ENCODE peak calls at places on chromosomes 7 and 10, in seven cellular contexts. One of them, this sample, is unnamed.

GRCh38 chr10:104274762-104275721 is 6.1 kb downstream of the GSTO2 start:
- DNase-seq in iPS-NIHi11: peak; percentile 86
- DNase-seq in neural crest cell: peak; percentile 34
- DNase-seq in activated B cell treated with CpG ODN at 0.5 μM for 24 hours: peak; percentile 36
- DNase-seq in stimulated activated naive CD4-positive, alpha-beta T cell: no peak
- DNase-seq in posterior vena cava: peak; percentile 83
- DNase-seq in mesenteric fat pad: no peak
- DNase-seq in this sample: no peak

GRCh38 chr10:133280391-133281059 is 3.9 kb upstream of the ADAM8 start:
- DNase-seq in iPS-NIHi11: no peak
- DNase-seq in neural crest cell: no peak
- DNase-seq in activated B cell treated with CpG ODN at 0.5 μM for 24 hours: no peak
- DNase-seq in stimulated activated naive CD4-positive, alpha-beta T cell: no peak
- DNase-seq in posterior vena cava: no peak
- DNase-seq in mesenteric fat pad: no peak
- DNase-seq in this sample: no peak

GRCh38 chr10:112792487-112793196 is 157.4 kb upstream of the TCF7L2 start:
- DNase-seq in iPS-NIHi11: no peak
- DNase-seq in neural crest cell: no peak
- DNase-seq in activated B cell treated with CpG ODN at 0.5 μM for 24 hours: no peak
- DNase-seq in stimulated activated naive CD4-positive, alpha-beta T cell: no peak
- DNase-seq in posterior vena cava: peak; percentile 84
- DNase-seq in mesenteric fat pad: no peak
- DNase-seq in this sample: peak; percentile 63

GRCh38 chr10:29386347-29386999 is 97.6 kb downstream of the LYZL1 start:
- DNase-seq in iPS-NIHi11: peak; percentile 52
- DNase-seq in neural crest cell: no peak
- DNase-seq in activated B cell treated with CpG ODN at 0.5 μM for 24 hours: no peak
- DNase-seq in stimulated activated naive CD4-positive, alpha-beta T cell: no peak
- DNase-seq in posterior vena cava: no peak
- DNase-seq in mesenteric fat pad: no peak
- DNase-seq in this sample: no peak

GRCh38 chr7:28528899-28529298 is 116.6 kb downstream of the CREB5 start:
- DNase-seq in iPS-NIHi11: no peak
- DNase-seq in neural crest cell: no peak
- DNase-seq in activated B cell treated with CpG ODN at 0.5 μM for 24 hours: no peak
- DNase-seq in stimulated activated naive CD4-positive, alpha-beta T cell: no peak
- DNase-seq in posterior vena cava: no peak
- DNase-seq in mesenteric fat pad: no peak
- DNase-seq in this sample: no peak

GRCh38 chr10:34286136-34286739 is 528.9 kb downstream of the PARD3 start:
- DNase-seq in iPS-NIHi11: no peak
- DNase-seq in neural crest cell: no peak
- DNase-seq in activated B cell treated with CpG ODN at 0.5 μM for 24 hours: no peak
- DNase-seq in stimulated activated naive CD4-positive, alpha-beta T cell: no peak
- DNase-seq in posterior vena cava: no peak
- DNase-seq in mesenteric fat pad: no peak
- DNase-seq in this sample: no peak

GRCh38 chr10:125159932-125160855 is at the start of gene CTBP2:
- DNase-seq in iPS-NIHi11: peak; percentile 75
- DNase-seq in neural crest cell: peak; percentile 52
- DNase-seq in activated B cell treated with CpG ODN at 0.5 μM for 24 hours: no peak
- DNase-seq in stimulated activated naive CD4-positive, alpha-beta T cell: no peak
- DNase-seq in posterior vena cava: no peak
- DNase-seq in mesenteric fat pad: peak; percentile 90
- DNase-seq in this sample: peak; percentile 85

GRCh38 chr7:143248781-143249354 is 14.4 kb upstream of the GSTK1 start:
- DNase-seq in iPS-NIHi11: no peak
- DNase-seq in neural crest cell: no peak
- DNase-seq in activated B cell treated with CpG ODN at 0.5 μM for 24 hours: no peak
- DNase-seq in stimulated activated naive CD4-positive, alpha-beta T cell: no peak
- DNase-seq in posterior vena cava: no peak
- DNase-seq in mesenteric fat pad: no peak
- DNase-seq in this sample: no peak

GRCh38 chr10:95374597-95375209 is 83.9 kb upstream of the PDLIM1 start:
- DNase-seq in iPS-NIHi11: peak; percentile 87
- DNase-seq in neural crest cell: peak; percentile 89
- DNase-seq in activated B cell treated with CpG ODN at 0.5 μM for 24 hours: no peak
- DNase-seq in stimulated activated naive CD4-positive, alpha-beta T cell: no peak
- DNase-seq in posterior vena cava: peak; percentile 91
- DNase-seq in mesenteric fat pad: no peak
- DNase-seq in this sample: peak; percentile 88

GRCh38 chr7:7274782-7275181 is 92.4 kb downstream of the C1GALT1 start:
- DNase-seq in iPS-NIHi11: peak; percentile 43
- DNase-seq in neural crest cell: no peak
- DNase-seq in activated B cell treated with CpG ODN at 0.5 μM for 24 hours: no peak
- DNase-seq in stimulated activated naive CD4-positive, alpha-beta T cell: no peak
- DNase-seq in posterior vena cava: no peak
- DNase-seq in mesenteric fat pad: no peak
- DNase-seq in this sample: no peak

GRCh38 chr10:79374312-79375191 is 27.3 kb downstream of the PPIF start:
- DNase-seq in iPS-NIHi11: peak; percentile 92
- DNase-seq in neural crest cell: peak; percentile 88
- DNase-seq in activated B cell treated with CpG ODN at 0.5 μM for 24 hours: peak; percentile 63
- DNase-seq in stimulated activated naive CD4-positive, alpha-beta T cell: peak; percentile 16
- DNase-seq in posterior vena cava: peak; percentile 94
- DNase-seq in mesenteric fat pad: peak; percentile 93
- DNase-seq in this sample: peak; percentile 92

GRCh38 chr10:21526952-21527633 is 1.6 kb upstream of the SKIDA1 start:
- DNase-seq in iPS-NIHi11: peak; percentile 52
- DNase-seq in neural crest cell: no peak
- DNase-seq in activated B cell treated with CpG ODN at 0.5 μM for 24 hours: peak; percentile 52
- DNase-seq in stimulated activated naive CD4-positive, alpha-beta T cell: no peak
- DNase-seq in posterior vena cava: peak; percentile 91
- DNase-seq in mesenteric fat pad: no peak
- DNase-seq in this sample: no peak

GRCh38 chr7:137932881-137933269 is 69.0 kb downstream of the CREB3L2 start:
- DNase-seq in iPS-NIHi11: no peak
- DNase-seq in neural crest cell: no peak
- DNase-seq in activated B cell treated with CpG ODN at 0.5 μM for 24 hours: no peak
- DNase-seq in stimulated activated naive CD4-positive, alpha-beta T cell: no peak
- DNase-seq in posterior vena cava: no peak
- DNase-seq in mesenteric fat pad: no peak
- DNase-seq in this sample: no peak

GRCh38 chr10:73979428-73980407 is 18.2 kb upstream of the VCL start:
- DNase-seq in iPS-NIHi11: no peak
- DNase-seq in neural crest cell: no peak
- DNase-seq in activated B cell treated with CpG ODN at 0.5 μM for 24 hours: no peak
- DNase-seq in stimulated activated naive CD4-positive, alpha-beta T cell: no peak
- DNase-seq in posterior vena cava: no peak
- DNase-seq in mesenteric fat pad: no peak
- DNase-seq in this sample: no peak

GRCh38 chr10:30683496-30683895 is 53.9 kb upstream of the LYZL2 start:
- DNase-seq in iPS-NIHi11: no peak
- DNase-seq in neural crest cell: no peak
- DNase-seq in activated B cell treated with CpG ODN at 0.5 μM for 24 hours: no peak
- DNase-seq in stimulated activated naive CD4-positive, alpha-beta T cell: no peak
- DNase-seq in posterior vena cava: no peak
- DNase-seq in mesenteric fat pad: no peak
- DNase-seq in this sample: peak; percentile 15

GRCh38 chr7:106979551-106980357 is 64.8 kb upstream of the PRKAR2B start:
- DNase-seq in iPS-NIHi11: peak; percentile 38
- DNase-seq in neural crest cell: no peak
- DNase-seq in activated B cell treated with CpG ODN at 0.5 μM for 24 hours: no peak
- DNase-seq in stimulated activated naive CD4-positive, alpha-beta T cell: no peak
- DNase-seq in posterior vena cava: no peak
- DNase-seq in mesenteric fat pad: no peak
- DNase-seq in this sample: no peak

GRCh38 chr10:30454744-30455498 is 20.9 kb downstream of the MAP3K8 start:
- DNase-seq in iPS-NIHi11: no peak
- DNase-seq in neural crest cell: no peak
- DNase-seq in activated B cell treated with CpG ODN at 0.5 μM for 24 hours: no peak
- DNase-seq in stimulated activated naive CD4-positive, alpha-beta T cell: no peak
- DNase-seq in posterior vena cava: no peak
- DNase-seq in mesenteric fat pad: no peak
- DNase-seq in this sample: peak; percentile 6

GRCh38 chr7:100407285-100408180 is 21.0 kb downstream of the ZCWPW1 start:
- DNase-seq in iPS-NIHi11: peak; percentile 69
- DNase-seq in neural crest cell: peak; percentile 17
- DNase-seq in activated B cell treated with CpG ODN at 0.5 μM for 24 hours: no peak
- DNase-seq in stimulated activated naive CD4-positive, alpha-beta T cell: peak; percentile 30
- DNase-seq in posterior vena cava: no peak
- DNase-seq in mesenteric fat pad: no peak
- DNase-seq in this sample: no peak

GRCh38 chr10:93757136-93757535 is 600 bp upstream of the LGI1 start:
- DNase-seq in iPS-NIHi11: no peak
- DNase-seq in neural crest cell: no peak
- DNase-seq in activated B cell treated with CpG ODN at 0.5 μM for 24 hours: no peak
- DNase-seq in stimulated activated naive CD4-positive, alpha-beta T cell: no peak
- DNase-seq in posterior vena cava: no peak
- DNase-seq in mesenteric fat pad: no peak
- DNase-seq in this sample: no peak

GRCh38 chr7:36966039-36966438 is 241.7 kb upstream of the AOAH start:
- DNase-seq in iPS-NIHi11: no peak
- DNase-seq in neural crest cell: no peak
- DNase-seq in activated B cell treated with CpG ODN at 0.5 μM for 24 hours: no peak
- DNase-seq in stimulated activated naive CD4-positive, alpha-beta T cell: no peak
- DNase-seq in posterior vena cava: no peak
- DNase-seq in mesenteric fat pad: no peak
- DNase-seq in this sample: no peak

GRCh38 chr10:132374176-132374575 is 22.8 kb upstream of the PWWP2B start:
- DNase-seq in iPS-NIHi11: no peak
- DNase-seq in neural crest cell: no peak
- DNase-seq in activated B cell treated with CpG ODN at 0.5 μM for 24 hours: no peak
- DNase-seq in stimulated activated naive CD4-positive, alpha-beta T cell: no peak
- DNase-seq in posterior vena cava: peak; percentile 76
- DNase-seq in mesenteric fat pad: no peak
- DNase-seq in this sample: no peak